ENCODE peak calls at places on chromosomes 7 and 10, in five cellular contexts. One of them, this sample, is unnamed.

GRCh38 chr10:48690791-48691660 is 6.4 kb downstream of the WDFY4 start:
- DNase-seq in memory B cell: no peak
- DNase-seq in nucleus accumbens: no peak
- DNase-seq in H54: no peak
- DNase-seq in HS-5: no peak
- DNase-seq in this sample: no peak

GRCh38 chr10:37972396-37972795 is 4.1 kb downstream of the ZNF25 start:
- DNase-seq in HS-5: no peak
- DNase-seq in H54: no peak
- DNase-seq in memory B cell: no peak
- DNase-seq in nucleus accumbens: no peak
- DNase-seq in this sample: no peak

GRCh38 chr10:102519246-102519805 is 15.6 kb downstream of the SUFU start:
- DNase-seq in memory B cell: no peak
- DNase-seq in nucleus accumbens: no peak
- DNase-seq in H54: no peak
- DNase-seq in HS-5: no peak
- DNase-seq in this sample: no peak

GRCh38 chr7:118352854-118353453 is 128.4 kb downstream of the ANKRD7 start:
- DNase-seq in memory B cell: no peak
- DNase-seq in H54: no peak
- DNase-seq in nucleus accumbens: no peak
- DNase-seq in HS-5: peak
- DNase-seq in this sample: no peak

GRCh38 chr7:57071-57470 is 135.3 kb upstream of the FAM20C start:
- DNase-seq in H54: no peak
- DNase-seq in memory B cell: no peak
- DNase-seq in nucleus accumbens: no peak
- DNase-seq in HS-5: no peak
- DNase-seq in this sample: no peak

GRCh38 chr7:37908221-37908788 is 8.3 kb downstream of the SFRP4 start:
- DNase-seq in H54: no peak
- DNase-seq in memory B cell: no peak
- DNase-seq in HS-5: peak
- DNase-seq in nucleus accumbens: no peak
- DNase-seq in this sample: peak

GRCh38 chr10:18610517-18610916 is 40.9 kb downstream of the NSUN6 start:
- DNase-seq in H54: peak
- DNase-seq in HS-5: peak
- DNase-seq in nucleus accumbens: no peak
- DNase-seq in memory B cell: no peak
- DNase-seq in this sample: peak

GRCh38 chr7:146539836-146540235 is 423.2 kb downstream of the CNTNAP2 start:
- DNase-seq in HS-5: no peak
- DNase-seq in nucleus accumbens: no peak
- DNase-seq in H54: no peak
- DNase-seq in memory B cell: no peak
- DNase-seq in this sample: no peak

GRCh38 chr7:47088329-47089067 is 493.4 kb downstream of the TNS3 start:
- DNase-seq in memory B cell: peak
- DNase-seq in nucleus accumbens: peak
- DNase-seq in HS-5: peak
- DNase-seq in H54: peak
- DNase-seq in this sample: peak

GRCh38 chr10:79019961-79020491 is 48.7 kb upstream of the ZMIZ1 start:
- DNase-seq in HS-5: no peak
- DNase-seq in nucleus accumbens: no peak
- DNase-seq in H54: no peak
- DNase-seq in memory B cell: no peak
- DNase-seq in this sample: no peak

This sample was measured in HS-27A.